ENCODE peak calls at places on chromosomes 3 and 15, in eight cellular contexts. One of them, this sample, is unnamed.

GRCh38 chr3:56878046-56878445 is 76.3 kb upstream of the ARHGEF3 start:
- DNase-seq in RWPE2: no peak
- DNase-seq in coronary artery: peak
- DNase-seq in A549: no peak
- DNase-seq in BJ: no peak
- DNase-seq in ovary: no peak
- DNase-seq in epithelial cell of esophagus: no peak
- DNase-seq in astrocyte: peak
- DNase-seq in this sample: peak

GRCh38 chr15:90954712-90955671 is at the start of gene RCCD1:
- DNase-seq in RWPE2: peak
- DNase-seq in coronary artery: peak
- DNase-seq in A549: peak
- DNase-seq in BJ: peak
- DNase-seq in ovary: peak
- DNase-seq in epithelial cell of esophagus: peak
- DNase-seq in astrocyte: peak
- DNase-seq in this sample: peak

GRCh38 chr15:79185199-79185598 is 94.6 kb upstream of the RASGRF1 start:
- DNase-seq in RWPE2: peak
- DNase-seq in coronary artery: no peak
- DNase-seq in A549: peak
- DNase-seq in BJ: no peak
- DNase-seq in ovary: no peak
- DNase-seq in epithelial cell of esophagus: peak
- DNase-seq in astrocyte: no peak
- DNase-seq in this sample: peak

GRCh38 chr3:31777092-31777491 is 204.0 kb downstream of the OSBPL10 start:
- DNase-seq in RWPE2: no peak
- DNase-seq in coronary artery: no peak
- DNase-seq in A549: no peak
- DNase-seq in BJ: no peak
- DNase-seq in ovary: no peak
- DNase-seq in epithelial cell of esophagus: peak
- DNase-seq in astrocyte: no peak
- DNase-seq in this sample: no peak

GRCh38 chr3:45988804-45989203 is 6.8 kb downstream of the FYCO1 start:
- DNase-seq in RWPE2: no peak
- DNase-seq in coronary artery: no peak
- DNase-seq in A549: no peak
- DNase-seq in BJ: peak
- DNase-seq in ovary: no peak
- DNase-seq in epithelial cell of esophagus: peak
- DNase-seq in astrocyte: peak
- DNase-seq in this sample: peak

GRCh38 chr3:42701371-42702065 is 1.1 kb downstream of the HHATL start:
- DNase-seq in RWPE2: peak
- DNase-seq in coronary artery: peak
- DNase-seq in A549: peak
- DNase-seq in BJ: no peak
- DNase-seq in ovary: no peak
- DNase-seq in epithelial cell of esophagus: peak
- DNase-seq in astrocyte: no peak
- DNase-seq in this sample: peak

GRCh38 chr15:40285151-40285898 is 2.5 kb upstream of the ANKRD63 start:
- DNase-seq in RWPE2: no peak
- DNase-seq in coronary artery: no peak
- DNase-seq in A549: no peak
- DNase-seq in BJ: no peak
- DNase-seq in ovary: no peak
- DNase-seq in epithelial cell of esophagus: peak
- DNase-seq in astrocyte: no peak
- DNase-seq in this sample: peak

GRCh38 chr3:105832618-105833017 is 36.2 kb downstream of the CBLB start:
- DNase-seq in RWPE2: no peak
- DNase-seq in coronary artery: no peak
- DNase-seq in A549: no peak
- DNase-seq in BJ: no peak
- DNase-seq in ovary: no peak
- DNase-seq in epithelial cell of esophagus: no peak
- DNase-seq in astrocyte: no peak
- DNase-seq in this sample: no peak

GRCh38 chr3:144287001-144287400 is 315.4 kb downstream of the DIPK2A start:
- DNase-seq in RWPE2: no peak
- DNase-seq in coronary artery: no peak
- DNase-seq in A549: no peak
- DNase-seq in BJ: no peak
- DNase-seq in ovary: no peak
- DNase-seq in epithelial cell of esophagus: no peak
- DNase-seq in astrocyte: no peak
- DNase-seq in this sample: no peak

GRCh38 chr15:52094811-52095584 is 17.6 kb downstream of the BCL2L10 start:
- DNase-seq in RWPE2: peak
- DNase-seq in coronary artery: no peak
- DNase-seq in A549: no peak
- DNase-seq in BJ: no peak
- DNase-seq in ovary: no peak
- DNase-seq in epithelial cell of esophagus: no peak
- DNase-seq in astrocyte: no peak
- DNase-seq in this sample: no peak
- TF ChIP-seq CTCF in RWPE2: no peak
- TF ChIP-seq CTCF in coronary artery: no peak
- TF ChIP-seq CTCF in A549: no peak
- TF ChIP-seq CTCF in BJ: no peak
- TF ChIP-seq CTCF in ovary: no peak
- TF ChIP-seq CTCF in epithelial cell of esophagus: no peak
- TF ChIP-seq CTCF in astrocyte: no peak
- TF ChIP-seq CTCF in this sample: no peak

GRCh38 chr3:18111702-18112311 is 313.3 kb downstream of the SATB1 start:
- DNase-seq in RWPE2: no peak
- DNase-seq in coronary artery: no peak
- DNase-seq in A549: no peak
- DNase-seq in BJ: no peak
- DNase-seq in ovary: no peak
- DNase-seq in epithelial cell of esophagus: no peak
- DNase-seq in astrocyte: no peak
- DNase-seq in this sample: peak
- H3K4me3 ChIP-seq in RWPE2: no peak
- H3K4me3 ChIP-seq in coronary artery: no peak
- H3K4me3 ChIP-seq in A549: no peak
- H3K4me3 ChIP-seq in BJ: peak
- H3K4me3 ChIP-seq in ovary: no peak
- H3K4me3 ChIP-seq in epithelial cell of esophagus: no peak
- H3K4me3 ChIP-seq in astrocyte: no peak
- H3K4me3 ChIP-seq in this sample: peak

GRCh38 chr3:197554562-197555280 is 1.0 kb downstream of the BDH1 start:
- DNase-seq in RWPE2: peak
- DNase-seq in coronary artery: peak
- DNase-seq in A549: peak
- DNase-seq in BJ: peak
- DNase-seq in ovary: peak
- DNase-seq in epithelial cell of esophagus: peak
- DNase-seq in astrocyte: peak
- DNase-seq in this sample: peak

GRCh38 chr3:197558000-197558399 is 2.2 kb upstream of the BDH1 start:
- DNase-seq in RWPE2: no peak
- DNase-seq in coronary artery: no peak
- DNase-seq in A549: no peak
- DNase-seq in BJ: no peak
- DNase-seq in ovary: no peak
- DNase-seq in epithelial cell of esophagus: no peak
- DNase-seq in astrocyte: no peak
- DNase-seq in this sample: no peak

GRCh38 chr3:197552198-197552597 is 3.6 kb downstream of the BDH1 start:
- DNase-seq in RWPE2: no peak
- DNase-seq in coronary artery: no peak
- DNase-seq in A549: no peak
- DNase-seq in BJ: no peak
- DNase-seq in ovary: no peak
- DNase-seq in epithelial cell of esophagus: no peak
- DNase-seq in astrocyte: no peak
- DNase-seq in this sample: no peak

GRCh38 chr3:197554196-197554561 is 1.6 kb downstream of the BDH1 start:
- DNase-seq in RWPE2: no peak
- DNase-seq in coronary artery: no peak
- DNase-seq in A549: no peak
- DNase-seq in BJ: no peak
- DNase-seq in ovary: no peak
- DNase-seq in epithelial cell of esophagus: no peak
- DNase-seq in astrocyte: no peak
- DNase-seq in this sample: no peak

GRCh38 chr3:197555281-197556261 is at the start of gene BDH1:
- DNase-seq in RWPE2: no peak
- DNase-seq in coronary artery: no peak
- DNase-seq in A549: peak
- DNase-seq in BJ: no peak
- DNase-seq in ovary: no peak
- DNase-seq in epithelial cell of esophagus: peak
- DNase-seq in astrocyte: peak
- DNase-seq in this sample: peak
- TF ChIP-seq CTCF in RWPE2: no peak
- TF ChIP-seq CTCF in coronary artery: no peak
- TF ChIP-seq CTCF in A549: no peak
- TF ChIP-seq CTCF in BJ: peak
- TF ChIP-seq CTCF in ovary: peak
- TF ChIP-seq CTCF in epithelial cell of esophagus: no peak
- TF ChIP-seq CTCF in astrocyte: no peak
- TF ChIP-seq CTCF in this sample: no peak

GRCh38 chr3:129591932-129592331 is 14.5 kb downstream of the PLXND1 start:
- DNase-seq in RWPE2: no peak
- DNase-seq in coronary artery: no peak
- DNase-seq in A549: no peak
- DNase-seq in BJ: no peak
- DNase-seq in ovary: no peak
- DNase-seq in epithelial cell of esophagus: no peak
- DNase-seq in astrocyte: no peak
- DNase-seq in this sample: no peak

GRCh38 chr3:129593230-129593594 is 13.3 kb downstream of the PLXND1 start:
- DNase-seq in RWPE2: no peak
- DNase-seq in coronary artery: no peak
- DNase-seq in A549: no peak
- DNase-seq in BJ: no peak
- DNase-seq in ovary: no peak
- DNase-seq in epithelial cell of esophagus: no peak
- DNase-seq in astrocyte: no peak
- DNase-seq in this sample: no peak

GRCh38 chr3:129592362-129593150 is 13.9 kb downstream of the PLXND1 start:
- DNase-seq in RWPE2: no peak
- DNase-seq in coronary artery: no peak
- DNase-seq in A549: no peak
- DNase-seq in BJ: no peak
- DNase-seq in ovary: peak
- DNase-seq in epithelial cell of esophagus: no peak
- DNase-seq in astrocyte: no peak
- DNase-seq in this sample: peak

GRCh38 chr3:129594907-129595390 is 11.5 kb downstream of the PLXND1 start:
- DNase-seq in RWPE2: no peak
- DNase-seq in coronary artery: no peak
- DNase-seq in A549: no peak
- DNase-seq in BJ: no peak
- DNase-seq in ovary: no peak
- DNase-seq in epithelial cell of esophagus: no peak
- DNase-seq in astrocyte: no peak
- DNase-seq in this sample: no peak

GRCh38 chr3:129593595-129594339 is 12.7 kb downstream of the PLXND1 start:
- DNase-seq in RWPE2: no peak
- DNase-seq in coronary artery: no peak
- DNase-seq in A549: no peak
- DNase-seq in BJ: no peak
- DNase-seq in ovary: no peak
- DNase-seq in epithelial cell of esophagus: no peak
- DNase-seq in astrocyte: no peak
- DNase-seq in this sample: no peak
- H3K4me3 ChIP-seq in RWPE2: no peak
- H3K4me3 ChIP-seq in coronary artery: peak
- H3K4me3 ChIP-seq in A549: no peak
- H3K4me3 ChIP-seq in BJ: no peak
- H3K4me3 ChIP-seq in ovary: no peak
- H3K4me3 ChIP-seq in epithelial cell of esophagus: no peak
- H3K4me3 ChIP-seq in astrocyte: no peak
- H3K4me3 ChIP-seq in this sample: no peak